ENCODE peak calls at places on chromosome 20, in eight cellular contexts. One of them, this sample, is unnamed.

GRCh38 chr20:37911838-37912273 is 8.9 kb downstream of the VSTM2L start:
- DNase-seq in tibial artery: no peak
- DNase-seq in astrocyte of the spinal cord: no peak
- DNase-seq in nephron progenitor cell: no peak
- DNase-seq in SHP77: no peak
- DNase-seq in GM23338: peak; percentile 85
- DNase-seq in breast epithelium: peak; percentile 59
- DNase-seq in activated CD4-positive, alpha-beta T cell treated with anti-CD3 and anti-CD28 coated beads for 48 hours: peak; percentile 20
- DNase-seq in this sample: peak; percentile 88

GRCh38 chr20:56069016-56069415 is 63.7 kb upstream of the CBLN4 start:
- DNase-seq in tibial artery: no peak
- DNase-seq in astrocyte of the spinal cord: no peak
- DNase-seq in nephron progenitor cell: no peak
- DNase-seq in SHP77: no peak
- DNase-seq in GM23338: no peak
- DNase-seq in breast epithelium: no peak
- DNase-seq in activated CD4-positive, alpha-beta T cell treated with anti-CD3 and anti-CD28 coated beads for 48 hours: no peak
- DNase-seq in this sample: no peak

GRCh38 chr20:59743767-59744485 is 139.6 kb downstream of the PHACTR3 start:
- DNase-seq in tibial artery: no peak
- DNase-seq in astrocyte of the spinal cord: no peak
- DNase-seq in nephron progenitor cell: no peak
- DNase-seq in SHP77: no peak
- DNase-seq in GM23338: peak; percentile 56
- DNase-seq in breast epithelium: no peak
- DNase-seq in activated CD4-positive, alpha-beta T cell treated with anti-CD3 and anti-CD28 coated beads for 48 hours: no peak
- DNase-seq in this sample: no peak

GRCh38 chr20:57909763-57910331 is 200.0 kb upstream of the PMEPA1 start:
- DNase-seq in tibial artery: peak; percentile 4
- DNase-seq in astrocyte of the spinal cord: no peak
- DNase-seq in nephron progenitor cell: no peak
- DNase-seq in SHP77: no peak
- DNase-seq in GM23338: no peak
- DNase-seq in breast epithelium: no peak
- DNase-seq in activated CD4-positive, alpha-beta T cell treated with anti-CD3 and anti-CD28 coated beads for 48 hours: no peak
- DNase-seq in this sample: no peak

GRCh38 chr20:8757146-8757545 is 311.7 kb upstream of the PLCB4 start:
- DNase-seq in tibial artery: no peak
- DNase-seq in astrocyte of the spinal cord: peak; percentile 71
- DNase-seq in nephron progenitor cell: no peak
- DNase-seq in SHP77: no peak
- DNase-seq in GM23338: no peak
- DNase-seq in breast epithelium: no peak
- DNase-seq in activated CD4-positive, alpha-beta T cell treated with anti-CD3 and anti-CD28 coated beads for 48 hours: no peak
- DNase-seq in this sample: no peak

GRCh38 chr20:35561268-35561667 is 19.4 kb downstream of the ERGIC3 start:
- DNase-seq in tibial artery: no peak
- DNase-seq in astrocyte of the spinal cord: peak; percentile 49
- DNase-seq in nephron progenitor cell: peak; percentile 26
- DNase-seq in SHP77: peak; percentile 53
- DNase-seq in GM23338: peak; percentile 78
- DNase-seq in breast epithelium: no peak
- DNase-seq in activated CD4-positive, alpha-beta T cell treated with anti-CD3 and anti-CD28 coated beads for 48 hours: peak; percentile 19
- DNase-seq in this sample: peak; percentile 85

GRCh38 chr20:14189794-14190402 is 147.5 kb downstream of the FLRT3 start:
- DNase-seq in tibial artery: no peak
- DNase-seq in astrocyte of the spinal cord: peak; percentile 54
- DNase-seq in nephron progenitor cell: no peak
- DNase-seq in SHP77: no peak
- DNase-seq in GM23338: peak; percentile 22
- DNase-seq in breast epithelium: no peak
- DNase-seq in activated CD4-positive, alpha-beta T cell treated with anti-CD3 and anti-CD28 coated beads for 48 hours: no peak
- DNase-seq in this sample: peak; percentile 48

GRCh38 chr20:57160985-57161384 is 105.5 kb downstream of the BMP7 start:
- DNase-seq in tibial artery: no peak
- DNase-seq in astrocyte of the spinal cord: no peak
- DNase-seq in nephron progenitor cell: no peak
- DNase-seq in SHP77: no peak
- DNase-seq in GM23338: no peak
- DNase-seq in breast epithelium: no peak
- DNase-seq in activated CD4-positive, alpha-beta T cell treated with anti-CD3 and anti-CD28 coated beads for 48 hours: no peak
- DNase-seq in this sample: no peak

GRCh38 chr20:46438156-46438750 is 31.8 kb upstream of the ELMO2 start:
- DNase-seq in tibial artery: no peak
- DNase-seq in astrocyte of the spinal cord: peak; percentile 11
- DNase-seq in nephron progenitor cell: no peak
- DNase-seq in SHP77: peak; percentile 61
- DNase-seq in GM23338: peak; percentile 56
- DNase-seq in breast epithelium: no peak
- DNase-seq in activated CD4-positive, alpha-beta T cell treated with anti-CD3 and anti-CD28 coated beads for 48 hours: peak; percentile 14
- DNase-seq in this sample: peak; percentile 64

GRCh38 chr20:25083141-25083772 is 1.3 kb upstream of the VSX1 start:
- DNase-seq in tibial artery: no peak
- DNase-seq in astrocyte of the spinal cord: no peak
- DNase-seq in nephron progenitor cell: no peak
- DNase-seq in SHP77: no peak
- DNase-seq in GM23338: peak; percentile 43
- DNase-seq in breast epithelium: no peak
- DNase-seq in activated CD4-positive, alpha-beta T cell treated with anti-CD3 and anti-CD28 coated beads for 48 hours: no peak
- DNase-seq in this sample: no peak

GRCh38 chr20:36644713-36645109 is 1.3 kb downstream of the SLA2 start:
- DNase-seq in tibial artery: no peak
- DNase-seq in astrocyte of the spinal cord: no peak
- DNase-seq in nephron progenitor cell: no peak
- DNase-seq in SHP77: no peak
- DNase-seq in GM23338: no peak
- DNase-seq in breast epithelium: no peak
- DNase-seq in activated CD4-positive, alpha-beta T cell treated with anti-CD3 and anti-CD28 coated beads for 48 hours: peak; percentile 69
- DNase-seq in this sample: no peak

GRCh38 chr20:39263076-39263475 is 300.9 kb downstream of the DHX35 start:
- DNase-seq in tibial artery: no peak
- DNase-seq in astrocyte of the spinal cord: peak; percentile 2
- DNase-seq in nephron progenitor cell: no peak
- DNase-seq in SHP77: no peak
- DNase-seq in GM23338: no peak
- DNase-seq in breast epithelium: no peak
- DNase-seq in activated CD4-positive, alpha-beta T cell treated with anti-CD3 and anti-CD28 coated beads for 48 hours: no peak
- DNase-seq in this sample: no peak

GRCh38 chr20:63894358-63895201 is at the start of gene DNAJC5:
- DNase-seq in tibial artery: peak; percentile 89
- DNase-seq in astrocyte of the spinal cord: peak; percentile 91
- DNase-seq in nephron progenitor cell: peak; percentile 94
- DNase-seq in SHP77: peak; percentile 94
- DNase-seq in GM23338: peak; percentile 88
- DNase-seq in breast epithelium: peak; percentile 90
- DNase-seq in activated CD4-positive, alpha-beta T cell treated with anti-CD3 and anti-CD28 coated beads for 48 hours: peak; percentile 97
- DNase-seq in this sample: peak; percentile 96

GRCh38 chr20:64033981-64034493 is 1.9 kb upstream of the C20orf204 start:
- DNase-seq in tibial artery: no peak
- DNase-seq in astrocyte of the spinal cord: no peak
- DNase-seq in nephron progenitor cell: no peak
- DNase-seq in SHP77: no peak
- DNase-seq in GM23338: no peak
- DNase-seq in breast epithelium: no peak
- DNase-seq in activated CD4-positive, alpha-beta T cell treated with anti-CD3 and anti-CD28 coated beads for 48 hours: no peak
- DNase-seq in this sample: no peak

GRCh38 chr20:46568570-46569129 is 18.2 kb upstream of the OCSTAMP start:
- DNase-seq in tibial artery: peak; percentile 85
- DNase-seq in astrocyte of the spinal cord: peak; percentile 60
- DNase-seq in nephron progenitor cell: no peak
- DNase-seq in SHP77: peak; percentile 85
- DNase-seq in GM23338: no peak
- DNase-seq in breast epithelium: peak; percentile 74
- DNase-seq in activated CD4-positive, alpha-beta T cell treated with anti-CD3 and anti-CD28 coated beads for 48 hours: no peak
- DNase-seq in this sample: peak; percentile 29

GRCh38 chr20:53920647-53921245 is 149.6 kb downstream of the BCAS1 start:
- DNase-seq in tibial artery: no peak
- DNase-seq in astrocyte of the spinal cord: no peak
- DNase-seq in nephron progenitor cell: no peak
- DNase-seq in SHP77: no peak
- DNase-seq in GM23338: no peak
- DNase-seq in breast epithelium: no peak
- DNase-seq in activated CD4-positive, alpha-beta T cell treated with anti-CD3 and anti-CD28 coated beads for 48 hours: no peak
- DNase-seq in this sample: no peak

GRCh38 chr20:13325033-13325432 is 104.0 kb downstream of the ISM1 start:
- DNase-seq in tibial artery: no peak
- DNase-seq in astrocyte of the spinal cord: peak; percentile 20
- DNase-seq in nephron progenitor cell: peak; percentile 8
- DNase-seq in SHP77: peak; percentile 15
- DNase-seq in GM23338: peak; percentile 80
- DNase-seq in breast epithelium: no peak
- DNase-seq in activated CD4-positive, alpha-beta T cell treated with anti-CD3 and anti-CD28 coated beads for 48 hours: peak; percentile 29
- DNase-seq in this sample: peak; percentile 11

GRCh38 chr20:17605131-17605660 is 35.3 kb downstream of the DSTN start:
- DNase-seq in tibial artery: no peak
- DNase-seq in astrocyte of the spinal cord: no peak
- DNase-seq in nephron progenitor cell: no peak
- DNase-seq in SHP77: no peak
- DNase-seq in GM23338: no peak
- DNase-seq in breast epithelium: peak; percentile 25
- DNase-seq in activated CD4-positive, alpha-beta T cell treated with anti-CD3 and anti-CD28 coated beads for 48 hours: no peak
- DNase-seq in this sample: no peak

GRCh38 chr20:33054791-33055190 is 1.1 kb downstream of the BPIFB3 start:
- DNase-seq in tibial artery: no peak
- DNase-seq in astrocyte of the spinal cord: no peak
- DNase-seq in nephron progenitor cell: no peak
- DNase-seq in SHP77: no peak
- DNase-seq in GM23338: no peak
- DNase-seq in breast epithelium: no peak
- DNase-seq in activated CD4-positive, alpha-beta T cell treated with anti-CD3 and anti-CD28 coated beads for 48 hours: no peak
- DNase-seq in this sample: no peak

GRCh38 chr20:64176548-64177419 is 12.5 kb downstream of the MYT1 start:
- DNase-seq in tibial artery: no peak
- DNase-seq in astrocyte of the spinal cord: no peak
- DNase-seq in nephron progenitor cell: no peak
- DNase-seq in SHP77: no peak
- DNase-seq in GM23338: peak; percentile 30
- DNase-seq in breast epithelium: no peak
- DNase-seq in activated CD4-positive, alpha-beta T cell treated with anti-CD3 and anti-CD28 coated beads for 48 hours: no peak
- DNase-seq in this sample: no peak

GRCh38 chr20:32359633-32360332 is 1.7 kb downstream of the ASXL1 start:
- DNase-seq in tibial artery: no peak
- DNase-seq in astrocyte of the spinal cord: peak; percentile 32
- DNase-seq in nephron progenitor cell: no peak
- DNase-seq in SHP77: no peak
- DNase-seq in GM23338: no peak
- DNase-seq in breast epithelium: no peak
- DNase-seq in activated CD4-positive, alpha-beta T cell treated with anti-CD3 and anti-CD28 coated beads for 48 hours: no peak
- DNase-seq in this sample: no peak

GRCh38 chr20:38084425-38084951 is 50.9 kb downstream of the RPRD1B start:
- DNase-seq in tibial artery: no peak
- DNase-seq in astrocyte of the spinal cord: peak; percentile 75
- DNase-seq in nephron progenitor cell: no peak
- DNase-seq in SHP77: no peak
- DNase-seq in GM23338: no peak
- DNase-seq in breast epithelium: no peak
- DNase-seq in activated CD4-positive, alpha-beta T cell treated with anti-CD3 and anti-CD28 coated beads for 48 hours: no peak
- DNase-seq in this sample: no peak

GRCh38 chr20:63740070-63740500 is 509 bp downstream of the SLC2A4RG start:
- DNase-seq in tibial artery: peak; percentile 42
- DNase-seq in astrocyte of the spinal cord: peak; percentile 25
- DNase-seq in nephron progenitor cell: peak; percentile 64
- DNase-seq in SHP77: no peak
- DNase-seq in GM23338: peak; percentile 56
- DNase-seq in breast epithelium: no peak
- DNase-seq in activated CD4-positive, alpha-beta T cell treated with anti-CD3 and anti-CD28 coated beads for 48 hours: peak; percentile 46
- DNase-seq in this sample: no peak

GRCh38 chr20:20931024-20931423 is 175.1 kb downstream of the LINC00237 start:
- DNase-seq in tibial artery: no peak
- DNase-seq in astrocyte of the spinal cord: no peak
- DNase-seq in nephron progenitor cell: no peak
- DNase-seq in SHP77: no peak
- DNase-seq in GM23338: no peak
- DNase-seq in breast epithelium: no peak
- DNase-seq in activated CD4-positive, alpha-beta T cell treated with anti-CD3 and anti-CD28 coated beads for 48 hours: no peak
- DNase-seq in this sample: no peak

GRCh38 chr20:58989196-58989595 is 8.1 kb downstream of the NELFCD start:
- DNase-seq in tibial artery: no peak
- DNase-seq in astrocyte of the spinal cord: no peak
- DNase-seq in nephron progenitor cell: no peak
- DNase-seq in SHP77: no peak
- DNase-seq in GM23338: no peak
- DNase-seq in breast epithelium: no peak
- DNase-seq in activated CD4-positive, alpha-beta T cell treated with anti-CD3 and anti-CD28 coated beads for 48 hours: no peak
- DNase-seq in this sample: no peak

GRCh38 chr20:60664106-60664505 is 588.0 kb upstream of the CDH4 start:
- DNase-seq in tibial artery: no peak
- DNase-seq in astrocyte of the spinal cord: no peak
- DNase-seq in nephron progenitor cell: no peak
- DNase-seq in SHP77: no peak
- DNase-seq in GM23338: no peak
- DNase-seq in breast epithelium: no peak
- DNase-seq in activated CD4-positive, alpha-beta T cell treated with anti-CD3 and anti-CD28 coated beads for 48 hours: no peak
- DNase-seq in this sample: no peak

GRCh38 chr20:45792513-45793118 is 862 bp downstream of the DNTTIP1 start:
- DNase-seq in tibial artery: no peak
- DNase-seq in astrocyte of the spinal cord: no peak
- DNase-seq in nephron progenitor cell: no peak
- DNase-seq in SHP77: no peak
- DNase-seq in GM23338: no peak
- DNase-seq in breast epithelium: no peak
- DNase-seq in activated CD4-positive, alpha-beta T cell treated with anti-CD3 and anti-CD28 coated beads for 48 hours: no peak
- DNase-seq in this sample: no peak

GRCh38 chr20:9301129-9302072 is 213.0 kb upstream of the LAMP5 start:
- DNase-seq in tibial artery: no peak
- DNase-seq in astrocyte of the spinal cord: peak; percentile 70
- DNase-seq in nephron progenitor cell: no peak
- DNase-seq in SHP77: peak; percentile 26
- DNase-seq in GM23338: no peak
- DNase-seq in breast epithelium: peak; percentile 23
- DNase-seq in activated CD4-positive, alpha-beta T cell treated with anti-CD3 and anti-CD28 coated beads for 48 hours: no peak
- DNase-seq in this sample: no peak

GRCh38 chr20:53202781-53203180 is 230.6 kb downstream of the TSHZ2 start:
- DNase-seq in tibial artery: no peak
- DNase-seq in astrocyte of the spinal cord: no peak
- DNase-seq in nephron progenitor cell: no peak
- DNase-seq in SHP77: no peak
- DNase-seq in GM23338: no peak
- DNase-seq in breast epithelium: no peak
- DNase-seq in activated CD4-positive, alpha-beta T cell treated with anti-CD3 and anti-CD28 coated beads for 48 hours: no peak
- DNase-seq in this sample: no peak